ENCODE peak calls at places on chromosomes 6 and 20, in five cellular contexts. X is astrocyte of the spinal cord; B is activated T-cell treated with anti-CD3 and anti-CD28 coated beads, Interleukin-2, amount 50 U/mL, for 72 hours; M is stimulated activated CD4-positive, alpha-beta T cell treated with anti-CD3 and anti-CD28 coated beads, Interleukin-12 subunit alpha, Interleukin-12 subunit beta, amount 100 ng/mL, for 48 hours; V is GM13977. G is an unnamed sample.

GRCh38 chr6:44285552-44286284 is 15.5 kb downstream of the TMEM151B start:
- DNase-seq in M (no peak), V (no peak), B (no peak), X (peak; percentile 18), G (peak; percentile 8)

GRCh38 chr6:143097224-143097795 is 36.6 kb downstream of the AIG1 start:
- DNase-seq in X (no peak), B (no peak), V (no peak), M (no peak), G (no peak)

GRCh38 chr20:57501461-57502330 is 23.2 kb downstream of the CTCFL start:
- DNase-seq in M (no peak), B (no peak), X (peak; percentile 15), V (no peak), G (peak; percentile 30)

GRCh38 chr6:52881996-52882841 is 27.3 kb downstream of the GSTA3 start:
- DNase-seq in X (peak; percentile 57), V (peak; percentile 78), M (peak; percentile 49), B (peak; percentile 71), G (peak; percentile 51)

GRCh38 chr6:19325335-19325789 is 511.8 kb upstream of the ID4 start:
- DNase-seq in X (no peak), M (no peak), B (no peak), V (no peak), G (peak; percentile 8)

GRCh38 chr6:105384004-105384403 is 18.9 kb downstream of the PREP start:
- DNase-seq in B (no peak), V (no peak), X (no peak), M (no peak), G (no peak)

GRCh38 chr6:56695702-56696101 is 53.0 kb upstream of the DST start:
- DNase-seq in B (no peak), M (no peak), V (no peak), X (no peak), G (peak; percentile 45)

GRCh38 chr6:98838027-98838426 is 3.7 kb downstream of the POU3F2 start:
- DNase-seq in V (no peak), X (no peak), M (no peak), B (no peak), G (no peak)

GRCh38 chr6:142846459-142846831 is 98.5 kb downstream of the HIVEP2 start:
- DNase-seq in V (no peak), B (no peak), M (no peak), X (no peak), G (peak; percentile 34)

GRCh38 chr6:15452182-15452941 is 206.5 kb downstream of the JARID2 start:
- DNase-seq in V (no peak), X (no peak), M (no peak), B (no peak), G (no peak)

GRCh38 chr6:7818480-7819165 is 92.0 kb downstream of the TXNDC5 start:
- DNase-seq in X (no peak), M (no peak), B (no peak), V (no peak), G (no peak)

GRCh38 chr20:54668271-54669053 is 193.1 kb downstream of the DOK5 start:
- DNase-seq in M (peak; percentile 0), V (peak; percentile 29), B (peak; percentile 33), X (no peak), G (peak; percentile 1)

GRCh38 chr6:106381871-106382270 is 21.4 kb downstream of the CRYBG1 start:
- DNase-seq in B (no peak), X (no peak), V (no peak), M (no peak), G (no peak)

GRCh38 chr6:35948725-35949124 is 27.8 kb upstream of the SRPK1 start:
- DNase-seq in X (peak; percentile 11), V (no peak), B (no peak), M (no peak), G (no peak)

GRCh38 chr6:101001607-101002006 is 120.5 kb upstream of the ASCC3 start:
- DNase-seq in M (no peak), V (no peak), B (no peak), X (no peak), G (no peak)

GRCh38 chr6:686528-686927 is 6.4 kb downstream of the EXOC2 start:
- DNase-seq in X (no peak), B (no peak), M (no peak), V (no peak), G (peak; percentile 48)

GRCh38 chr6:100160913-100161312 is 166.9 kb upstream of the MCHR2 start:
- DNase-seq in M (no peak), X (no peak), B (no peak), V (no peak), G (no peak)

GRCh38 chr20:40844285-40844684 is 155.2 kb upstream of the MAFB start:
- DNase-seq in V (no peak), X (no peak), M (no peak), B (no peak), G (no peak)

GRCh38 chr6:43428874-43429273 is 1.5 kb downstream of the ABCC10 start:
- DNase-seq in V (no peak), B (no peak), X (no peak), M (no peak), G (no peak)

GRCh38 chr6:162313922-162314660 is 413.5 kb downstream of the PRKN start:
- DNase-seq in M (no peak), B (no peak), X (peak; percentile 2), V (no peak), G (peak; percentile 73)

GRCh38 chr6:40907198-40907701 is 131.8 kb downstream of the UNC5CL start:
- DNase-seq in X (peak; percentile 32), M (no peak), V (no peak), B (no peak), G (peak; percentile 9)

GRCh38 chr6:47292944-47293343 is 16.8 kb downstream of the TNFRSF21 start:
- DNase-seq in V (no peak), B (no peak), X (no peak), M (no peak), G (peak; percentile 51)

GRCh38 chr20:21396045-21396893 is 1.1 kb downstream of the NKX2-4 start:
- DNase-seq in V (no peak), X (no peak), M (no peak), B (peak; percentile 14), G (no peak)

GRCh38 chr6:166640342-166641043 is 13.4 kb upstream of the RPS6KA2 start:
- DNase-seq in B (no peak), X (peak; percentile 17), M (no peak), V (peak; percentile 35), G (no peak)

GRCh38 chr6:112027942-112028674 is 25.8 kb upstream of the CCN6 start:
- DNase-seq in M (no peak), V (no peak), X (no peak), B (peak; percentile 48), G (peak; percentile 51)

GRCh38 chr6:44234101-44235090 is 11.0 kb downstream of the SLC29A1 start:
- DNase-seq in B (peak; percentile 26), V (peak; percentile 71), X (peak; percentile 82), M (no peak), G (peak; percentile 87)

GRCh38 chr6:137213331-137213740 is 5.8 kb downstream of the IFNGR1 start:
- DNase-seq in M (no peak), X (no peak), V (no peak), B (no peak), G (no peak)

GRCh38 chr6:79894939-79895338 is 52.4 kb downstream of the ELOVL4 start:
- DNase-seq in M (no peak), V (no peak), B (no peak), X (no peak), G (peak; percentile 2)

G was measured in fibroblast of lung.